ENCODE peak calls at places on chromosomes 16 and 17, in five cellular contexts. One of them, this sample, is unnamed.

GRCh38 chr16:85252461-85252860 is 140.2 kb upstream of the CIBAR2 start:
- DNase-seq in thoracic aorta: no peak
- DNase-seq in esophagus squamous epithelium: no peak
- DNase-seq in WTC11: no peak
- DNase-seq in AG09309: no peak
- DNase-seq in this sample: no peak

GRCh38 chr17:78383725-78384471 is 5.4 kb downstream of the PGS1 start:
- DNase-seq in esophagus squamous epithelium: peak
- DNase-seq in thoracic aorta: peak
- DNase-seq in WTC11: no peak
- DNase-seq in AG09309: peak
- DNase-seq in this sample: peak

GRCh38 chr17:35743911-35744328 is 9.1 kb downstream of the GAS2L2 start:
- DNase-seq in WTC11: peak
- DNase-seq in thoracic aorta: no peak
- DNase-seq in AG09309: no peak
- DNase-seq in esophagus squamous epithelium: no peak
- DNase-seq in this sample: no peak

GRCh38 chr16:66551362-66551761 is 1.0 kb upstream of the CKLF start:
- DNase-seq in thoracic aorta: no peak
- DNase-seq in esophagus squamous epithelium: no peak
- DNase-seq in WTC11: peak
- DNase-seq in AG09309: no peak
- DNase-seq in this sample: no peak

GRCh38 chr16:57637965-57638364 is 9.5 kb downstream of the ADGRG1 start:
- DNase-seq in AG09309: no peak
- DNase-seq in esophagus squamous epithelium: no peak
- DNase-seq in WTC11: no peak
- DNase-seq in thoracic aorta: no peak
- DNase-seq in this sample: no peak

GRCh38 chr17:4997302-4998026 is at the start of the genes INCA1 and KIF1C:
- DNase-seq in WTC11: peak
- DNase-seq in thoracic aorta: peak
- DNase-seq in AG09309: peak
- DNase-seq in esophagus squamous epithelium: peak
- DNase-seq in this sample: peak

GRCh38 chr16:49876716-49877129 is 20.8 kb upstream of the ZNF423 start:
- DNase-seq in AG09309: no peak
- DNase-seq in WTC11: peak
- DNase-seq in esophagus squamous epithelium: no peak
- DNase-seq in thoracic aorta: no peak
- DNase-seq in this sample: no peak

GRCh38 chr16:22183901-22184614 is 21.8 kb downstream of the SDR42E2 start:
- DNase-seq in AG09309: no peak
- DNase-seq in WTC11: peak
- DNase-seq in thoracic aorta: no peak
- DNase-seq in esophagus squamous epithelium: no peak
- DNase-seq in this sample: no peak

GRCh38 chr17:77465358-77466041 is 324.7 kb downstream of the SEC14L1 start:
- DNase-seq in WTC11: no peak
- DNase-seq in esophagus squamous epithelium: peak
- DNase-seq in AG09309: no peak
- DNase-seq in thoracic aorta: peak
- DNase-seq in this sample: peak

GRCh38 chr16:84806890-84807258 is 12.9 kb upstream of the CRISPLD2 start:
- DNase-seq in esophagus squamous epithelium: no peak
- DNase-seq in AG09309: no peak
- DNase-seq in thoracic aorta: no peak
- DNase-seq in WTC11: no peak
- DNase-seq in this sample: no peak

GRCh38 chr16:2160915-2161551 is 5.5 kb downstream of the TRAF7 start:
- DNase-seq in esophagus squamous epithelium: no peak
- DNase-seq in WTC11: no peak
- DNase-seq in AG09309: no peak
- DNase-seq in thoracic aorta: no peak
- DNase-seq in this sample: peak

GRCh38 chr17:15963670-15964110 is 18.8 kb downstream of the ADORA2B start:
- DNase-seq in WTC11: no peak
- DNase-seq in esophagus squamous epithelium: no peak
- DNase-seq in thoracic aorta: no peak
- DNase-seq in AG09309: no peak
- DNase-seq in this sample: no peak

GRCh38 chr16:68197250-68197649 is 38.7 kb downstream of the ESRP2 start:
- DNase-seq in thoracic aorta: no peak
- DNase-seq in WTC11: no peak
- DNase-seq in esophagus squamous epithelium: no peak
- DNase-seq in AG09309: no peak
- DNase-seq in this sample: no peak

GRCh38 chr17:73542323-73542722 is 101.9 kb downstream of the SDK2 start:
- DNase-seq in WTC11: no peak
- DNase-seq in thoracic aorta: no peak
- DNase-seq in AG09309: no peak
- DNase-seq in esophagus squamous epithelium: no peak
- DNase-seq in this sample: no peak

GRCh38 chr16:48623304-48624016 is 13.5 kb upstream of the N4BP1 start:
- DNase-seq in WTC11: peak
- DNase-seq in esophagus squamous epithelium: no peak
- DNase-seq in AG09309: peak
- DNase-seq in thoracic aorta: peak
- DNase-seq in this sample: peak

GRCh38 chr16:12896562-12896961 is 4.8 kb upstream of the SHISA9 start:
- DNase-seq in WTC11: peak
- DNase-seq in esophagus squamous epithelium: no peak
- DNase-seq in AG09309: no peak
- DNase-seq in thoracic aorta: no peak
- DNase-seq in this sample: no peak

GRCh38 chr17:78781339-78782304 is at the start of gene CYTH1:
- DNase-seq in WTC11: peak
- DNase-seq in thoracic aorta: no peak
- DNase-seq in AG09309: no peak
- DNase-seq in esophagus squamous epithelium: no peak
- DNase-seq in this sample: no peak

GRCh38 chr16:680967-681745 is 946 bp downstream of the STUB1 start:
- DNase-seq in thoracic aorta: no peak
- DNase-seq in WTC11: no peak
- DNase-seq in AG09309: no peak
- DNase-seq in esophagus squamous epithelium: no peak
- DNase-seq in this sample: peak
- TF ChIP-seq CTCF in thoracic aorta: no peak
- TF ChIP-seq CTCF in WTC11: no peak
- TF ChIP-seq CTCF in AG09309: no peak
- TF ChIP-seq CTCF in esophagus squamous epithelium: no peak
- TF ChIP-seq CTCF in this sample: no peak

DNA sequence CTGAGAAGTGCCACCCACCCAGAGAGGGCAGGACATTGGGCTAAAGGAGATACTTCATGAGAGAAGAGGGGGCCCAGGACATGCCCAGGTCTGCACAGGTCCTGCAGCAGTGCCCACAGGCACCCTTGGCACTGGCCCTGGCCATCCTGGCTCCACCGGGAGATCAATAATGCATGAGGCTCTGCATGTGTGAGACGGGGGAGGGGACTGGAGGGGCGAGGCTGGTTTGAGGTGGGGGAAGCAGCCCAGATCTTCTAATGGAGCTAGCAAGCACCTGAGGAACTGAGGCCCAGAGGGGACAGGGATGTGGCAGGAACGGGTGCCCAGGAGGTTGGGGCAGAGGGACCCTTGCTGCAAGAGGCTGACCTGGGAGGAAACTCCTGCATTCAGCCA is 567 bp downstream of the OSBPL7 start:
- DNase-seq in thoracic aorta: no peak
- DNase-seq in AG09309: no peak
- DNase-seq in WTC11: no peak
- DNase-seq in esophagus squamous epithelium: no peak
- DNase-seq in this sample: no peak
- TF ChIP-seq CTCF in thoracic aorta: no peak
- TF ChIP-seq CTCF in AG09309: no peak
- TF ChIP-seq CTCF in WTC11: no peak
- TF ChIP-seq CTCF in esophagus squamous epithelium: no peak
- TF ChIP-seq CTCF in this sample: no peak

DNA sequence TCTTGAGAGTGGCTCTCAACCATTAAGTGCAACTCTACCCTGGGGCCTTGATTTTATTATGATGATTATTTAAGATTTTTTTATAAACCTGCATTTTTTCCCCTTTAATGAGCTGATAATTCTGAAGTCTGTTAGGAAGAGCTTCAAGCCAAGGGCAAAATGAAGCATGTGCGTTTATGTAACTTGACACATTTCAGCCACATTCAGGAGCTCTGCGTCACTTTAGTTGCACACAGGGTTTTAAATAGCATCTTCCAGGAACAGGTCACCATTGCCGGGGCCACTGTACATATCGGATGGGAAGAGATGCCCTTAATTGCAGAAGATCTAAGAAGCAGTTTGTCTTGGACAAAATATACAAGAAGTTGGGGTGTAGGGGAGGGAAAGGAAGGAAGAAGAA is 89.6 kb downstream of the BMERB1 start:
- DNase-seq in thoracic aorta: no peak
- DNase-seq in esophagus squamous epithelium: no peak
- DNase-seq in WTC11: no peak
- DNase-seq in AG09309: no peak
- DNase-seq in this sample: peak
- TF ChIP-seq CTCF in thoracic aorta: no peak
- TF ChIP-seq CTCF in esophagus squamous epithelium: no peak
- TF ChIP-seq CTCF in WTC11: no peak
- TF ChIP-seq CTCF in AG09309: no peak
- TF ChIP-seq CTCF in this sample: no peak

DNA sequence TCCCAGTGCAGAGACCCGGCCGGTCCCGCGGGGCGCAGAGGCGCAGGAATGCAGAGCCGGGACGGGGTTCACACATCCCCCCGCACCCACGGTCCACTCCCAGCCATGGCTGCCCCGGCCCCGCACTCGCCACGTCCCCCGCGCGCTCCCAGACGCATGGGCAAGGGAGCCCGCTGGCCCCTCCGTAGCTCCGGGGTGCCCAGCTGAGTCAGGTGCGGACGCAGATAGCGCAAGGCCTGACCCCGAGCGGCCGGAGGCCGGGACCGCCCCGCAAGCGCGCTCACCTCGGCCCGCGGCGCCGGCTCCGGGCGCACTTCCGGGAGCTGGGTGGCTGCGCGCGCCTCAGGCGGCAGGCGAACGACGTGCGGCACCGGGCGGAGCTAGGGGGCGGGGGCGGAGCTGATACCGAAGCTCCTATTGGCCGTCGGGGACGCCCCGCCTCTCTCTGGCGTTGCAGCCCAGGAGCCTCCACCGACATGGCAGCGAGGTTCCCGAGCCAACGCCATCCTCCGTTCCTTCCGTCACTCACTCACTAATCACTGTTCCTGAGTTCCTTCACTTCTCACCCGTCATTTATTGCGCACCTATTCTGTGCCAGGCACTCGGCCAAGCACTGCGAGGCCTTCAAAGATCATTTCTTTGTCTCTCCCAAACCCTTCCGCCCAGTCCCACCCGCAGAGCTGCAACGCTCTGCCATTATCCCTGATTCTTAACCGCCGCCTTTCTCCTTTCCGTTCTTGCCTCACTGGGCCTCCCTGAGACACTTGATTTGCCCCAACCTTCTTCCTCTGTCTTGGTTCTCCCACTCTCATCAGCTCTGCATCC is at the start of gene ZNF18:
- DNase-seq in thoracic aorta: peak
- DNase-seq in AG09309: peak
- DNase-seq in esophagus squamous epithelium: peak
- DNase-seq in WTC11: peak
- DNase-seq in this sample: peak
- TF ChIP-seq CTCF in thoracic aorta: no peak
- TF ChIP-seq CTCF in AG09309: no peak
- TF ChIP-seq CTCF in esophagus squamous epithelium: no peak
- TF ChIP-seq CTCF in WTC11: no peak
- TF ChIP-seq CTCF in this sample: no peak

DNA sequence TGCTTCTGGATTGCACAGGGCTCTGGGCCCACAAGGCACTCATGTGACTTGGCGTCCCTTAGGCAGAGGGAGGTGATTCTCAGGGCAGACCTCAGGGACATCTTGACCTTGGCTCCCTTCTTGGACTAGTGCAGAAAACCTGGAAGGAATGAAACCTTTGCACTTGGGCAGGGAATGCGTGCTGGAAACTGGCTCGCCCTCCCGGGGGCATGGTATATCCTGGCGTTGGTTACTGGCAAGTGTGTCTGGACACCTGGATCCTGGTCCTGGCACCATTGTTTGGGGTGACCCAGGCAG is 63.5 kb upstream of the LGALS9 start:
- DNase-seq in thoracic aorta: no peak
- DNase-seq in AG09309: no peak
- DNase-seq in WTC11: no peak
- DNase-seq in esophagus squamous epithelium: no peak
- DNase-seq in this sample: no peak
- TF ChIP-seq CTCF in thoracic aorta: no peak
- TF ChIP-seq CTCF in AG09309: no peak
- TF ChIP-seq CTCF in WTC11: no peak
- TF ChIP-seq CTCF in esophagus squamous epithelium: no peak
- TF ChIP-seq CTCF in this sample: no peak

This sample was measured in gastrocnemius medialis.